ENCODE peak calls at places on chromosomes 3 and 15, in ten cellular contexts. One of them, this sample, is unnamed.

GRCh38 chr3:188607810-188608209 is 453.9 kb downstream of the LPP start:
- DNase-seq in spleen: no peak
- DNase-seq in HCEC 1CT: no peak
- DNase-seq in cardiac fibroblast: peak; percentile 25
- DNase-seq in right atrium auricular region: no peak
- DNase-seq in RWPE1: no peak
- DNase-seq in activated CD8-positive, alpha-beta memory T cell treated with anti-CD3 and anti-CD28 coated beads, Interleukin-2, amount 10 ng/mL, durations not matched to agents 7 days and 5 days: no peak
- DNase-seq in nephron progenitor cell: no peak
- DNase-seq in dermis microvascular lymphatic vessel endothelial cell: no peak
- DNase-seq in right cardiac atrium: no peak
- DNase-seq in this sample: no peak

GRCh38 chr3:46960081-46960701 is 16.4 kb downstream of the CCDC12 start:
- DNase-seq in cardiac fibroblast: peak; percentile 78
- DNase-seq in nephron progenitor cell: no peak
- DNase-seq in activated CD8-positive, alpha-beta memory T cell treated with anti-CD3 and anti-CD28 coated beads, Interleukin-2, amount 10 ng/mL, durations not matched to agents 7 days and 5 days: no peak
- DNase-seq in right atrium auricular region: no peak
- DNase-seq in spleen: peak; percentile 69
- DNase-seq in RWPE1: peak; percentile 69
- DNase-seq in HCEC 1CT: no peak
- DNase-seq in dermis microvascular lymphatic vessel endothelial cell: peak; percentile 68
- DNase-seq in right cardiac atrium: no peak
- DNase-seq in this sample: no peak

GRCh38 chr3:12934431-12934830 is 93.1 kb upstream of the RPL32 start:
- DNase-seq in dermis microvascular lymphatic vessel endothelial cell: no peak
- DNase-seq in right atrium auricular region: peak; percentile 66
- DNase-seq in spleen: no peak
- DNase-seq in nephron progenitor cell: no peak
- DNase-seq in right cardiac atrium: peak; percentile 81
- DNase-seq in RWPE1: no peak
- DNase-seq in activated CD8-positive, alpha-beta memory T cell treated with anti-CD3 and anti-CD28 coated beads, Interleukin-2, amount 10 ng/mL, durations not matched to agents 7 days and 5 days: no peak
- DNase-seq in cardiac fibroblast: peak; percentile 50
- DNase-seq in HCEC 1CT: no peak
- DNase-seq in this sample: no peak

GRCh38 chr3:69092030-69092513 is 7.3 kb downstream of the ARL6IP5 start:
- DNase-seq in spleen: no peak
- DNase-seq in right atrium auricular region: no peak
- DNase-seq in right cardiac atrium: no peak
- DNase-seq in nephron progenitor cell: no peak
- DNase-seq in dermis microvascular lymphatic vessel endothelial cell: no peak
- DNase-seq in activated CD8-positive, alpha-beta memory T cell treated with anti-CD3 and anti-CD28 coated beads, Interleukin-2, amount 10 ng/mL, durations not matched to agents 7 days and 5 days: peak; percentile 68
- DNase-seq in cardiac fibroblast: no peak
- DNase-seq in RWPE1: no peak
- DNase-seq in HCEC 1CT: no peak
- DNase-seq in this sample: no peak

GRCh38 chr15:89068325-89068784 is 19.9 kb upstream of the ABHD2 start:
- DNase-seq in nephron progenitor cell: no peak
- DNase-seq in right cardiac atrium: no peak
- DNase-seq in activated CD8-positive, alpha-beta memory T cell treated with anti-CD3 and anti-CD28 coated beads, Interleukin-2, amount 10 ng/mL, durations not matched to agents 7 days and 5 days: peak; percentile 88
- DNase-seq in dermis microvascular lymphatic vessel endothelial cell: no peak
- DNase-seq in right atrium auricular region: no peak
- DNase-seq in cardiac fibroblast: peak; percentile 99
- DNase-seq in RWPE1: peak; percentile 57
- DNase-seq in HCEC 1CT: peak; percentile 94
- DNase-seq in spleen: no peak
- DNase-seq in this sample: no peak

GRCh38 chr15:33298631-33299030 is 12.1 kb upstream of the RYR3 start:
- DNase-seq in right cardiac atrium: no peak
- DNase-seq in nephron progenitor cell: no peak
- DNase-seq in HCEC 1CT: no peak
- DNase-seq in RWPE1: peak; percentile 79
- DNase-seq in right atrium auricular region: no peak
- DNase-seq in activated CD8-positive, alpha-beta memory T cell treated with anti-CD3 and anti-CD28 coated beads, Interleukin-2, amount 10 ng/mL, durations not matched to agents 7 days and 5 days: no peak
- DNase-seq in dermis microvascular lymphatic vessel endothelial cell: no peak
- DNase-seq in spleen: no peak
- DNase-seq in cardiac fibroblast: no peak
- DNase-seq in this sample: no peak

GRCh38 chr15:41564286-41564959 is 5.4 kb downstream of the TYRO3 start:
- DNase-seq in right cardiac atrium: peak; percentile 64
- DNase-seq in nephron progenitor cell: peak; percentile 63
- DNase-seq in RWPE1: no peak
- DNase-seq in HCEC 1CT: no peak
- DNase-seq in cardiac fibroblast: no peak
- DNase-seq in activated CD8-positive, alpha-beta memory T cell treated with anti-CD3 and anti-CD28 coated beads, Interleukin-2, amount 10 ng/mL, durations not matched to agents 7 days and 5 days: no peak
- DNase-seq in dermis microvascular lymphatic vessel endothelial cell: no peak
- DNase-seq in spleen: peak; percentile 76
- DNase-seq in right atrium auricular region: no peak
- DNase-seq in this sample: no peak

GRCh38 chr3:27213450-27213849 is 155.7 kb downstream of the NEK10 start:
- DNase-seq in dermis microvascular lymphatic vessel endothelial cell: no peak
- DNase-seq in spleen: no peak
- DNase-seq in cardiac fibroblast: no peak
- DNase-seq in HCEC 1CT: no peak
- DNase-seq in RWPE1: no peak
- DNase-seq in nephron progenitor cell: no peak
- DNase-seq in right atrium auricular region: no peak
- DNase-seq in activated CD8-positive, alpha-beta memory T cell treated with anti-CD3 and anti-CD28 coated beads, Interleukin-2, amount 10 ng/mL, durations not matched to agents 7 days and 5 days: no peak
- DNase-seq in right cardiac atrium: no peak
- DNase-seq in this sample: no peak

GRCh38 chr3:99339222-99339621 is 299.2 kb upstream of the COL8A1 start:
- DNase-seq in RWPE1: no peak
- DNase-seq in dermis microvascular lymphatic vessel endothelial cell: no peak
- DNase-seq in right cardiac atrium: no peak
- DNase-seq in spleen: no peak
- DNase-seq in nephron progenitor cell: no peak
- DNase-seq in activated CD8-positive, alpha-beta memory T cell treated with anti-CD3 and anti-CD28 coated beads, Interleukin-2, amount 10 ng/mL, durations not matched to agents 7 days and 5 days: no peak
- DNase-seq in right atrium auricular region: no peak
- DNase-seq in HCEC 1CT: no peak
- DNase-seq in cardiac fibroblast: no peak
- DNase-seq in this sample: no peak

This sample was measured in T follicular helper cell.